ENCODE peak calls at places on chromosomes 16 and 17, in five cellular contexts. X is anterior cingulate cortex; A is HCEC 1CT; T is mammary epithelial cell; C is stimulated activated naive CD4-positive, alpha-beta T cell. B is an unnamed sample.

GRCh38 chr16:84603115-84603816 is 14.6 kb downstream of the COTL1 start:
- DNase-seq in X (no peak), A (peak; percentile 95), T (peak; percentile 89), C (no peak), B (peak; percentile 98)

GRCh38 chr17:78678220-78678554 is 101.0 kb upstream of the DNAH17 start:
- DNase-seq in X (no peak), A (no peak), T (no peak), C (no peak), B (no peak)

GRCh38 chr17:9890124-9890523 is 14.9 kb downstream of the RCVRN start:
- DNase-seq in X (no peak), A (no peak), T (no peak), C (no peak), B (peak; percentile 42)

GRCh38 chr17:39114744-39115534 is 36.5 kb downstream of the PLXDC1 start:
- DNase-seq in X (no peak), A (peak; percentile 16), T (no peak), C (no peak), B (peak; percentile 65)

GRCh38 chr16:30956601-30957455 is 726 bp upstream of the SETD1A start:
- DNase-seq in X (peak; percentile 71), A (peak; percentile 82), T (peak; percentile 86), C (peak; percentile 81), B (peak; percentile 87)

GRCh38 chr16:25311950-25312349 is 54.3 kb upstream of the ZKSCAN2 start:
- DNase-seq in X (no peak), A (no peak), T (no peak), C (no peak), B (no peak)

GRCh38 chr16:81494434-81494806 is 49.8 kb downstream of the CMIP start:
- DNase-seq in X (no peak), A (no peak), T (no peak), C (no peak), B (no peak)

GRCh38 chr17:27630607-27631408 is at the start of gene LGALS9:
- DNase-seq in X (no peak), A (no peak), T (peak; percentile 29), C (peak; percentile 47), B (peak; percentile 59)

GRCh38 chr16:23146877-23147601 is 2.2 kb downstream of the USP31 start:
- DNase-seq in X (no peak), A (no peak), T (peak; percentile 56), C (no peak), B (no peak)

GRCh38 chr16:85245307-85246172 is 133.3 kb upstream of the CIBAR2 start:
- DNase-seq in X (no peak), A (peak; percentile 48), T (peak; percentile 38), C (peak; percentile 56), B (peak; percentile 67)

GRCh38 chr16:26247063-26247462 is 555.3 kb downstream of the HS3ST4 start:
- DNase-seq in X (no peak), A (no peak), T (no peak), C (no peak), B (no peak)

GRCh38 chr17:2986925-2987324 is 76.5 kb downstream of the OR1D5 start:
- DNase-seq in X (no peak), A (no peak), T (no peak), C (no peak), B (no peak)

GRCh38 chr17:80330276-80330675 is 69.6 kb downstream of the RNF213 start:
- DNase-seq in X (no peak), A (no peak), T (no peak), C (no peak), B (no peak)

GRCh38 chr16:55203570-55203969 is 120.4 kb upstream of the IRX6 start:
- DNase-seq in X (no peak), A (no peak), T (no peak), C (no peak), B (no peak)

GRCh38 chr16:66295761-66296546 is 70.5 kb upstream of the CDH5 start:
- DNase-seq in X (no peak), A (no peak), T (no peak), C (no peak), B (no peak)

GRCh38 chr16:49491111-49491670 is 117.6 kb downstream of the C16orf78 start:
- DNase-seq in X (no peak), A (no peak), T (no peak), C (no peak), B (no peak)

GRCh38 chr17:16444258-16444886 is 29.0 kb downstream of the TRPV2 start:
- DNase-seq in X (no peak), A (no peak), T (no peak), C (no peak), B (peak; percentile 33)

GRCh38 chr16:85750827-85751641 is at the start of gene C16orf74:
- DNase-seq in X (no peak), A (peak; percentile 61), T (peak; percentile 68), C (no peak), B (peak; percentile 72)

GRCh38 chr17:45841883-45842525 is 2.7 kb upstream of the SPPL2C start:
- DNase-seq in X (no peak), A (peak; percentile 19), T (peak; percentile 14), C (no peak), B (peak; percentile 12)

GRCh38 chr16:4511441-4512082 is 27.0 kb downstream of the CDIP1 start:
- DNase-seq in X (no peak), A (peak; percentile 17), T (peak; percentile 30), C (no peak), B (peak; percentile 37)

GRCh38 chr17:42133461-42134041 is 10.9 kb downstream of the HSPB9 start:
- DNase-seq in X (no peak), A (no peak), T (peak; percentile 19), C (peak; percentile 48), B (no peak)

GRCh38 chr17:40284085-40284713 is 3.5 kb upstream of the CDC6 start:
- DNase-seq in X (no peak), A (peak; percentile 73), T (peak; percentile 92), C (no peak), B (peak; percentile 90)

B was measured in EL.